ENCODE peak calls at places on chromosomes 11 and 22, in six cellular contexts. One of them, this sample, is unnamed.
A peak's percentile ranks its signal among the peaks of the same experiment; 100 is the strongest.

GRCh38 chr11:30936476-30936875 is 350.3 kb upstream of the MPPED2 start:
- DNase-seq in nephron progenitor cell: no peak
- DNase-seq in heart left ventricle: no peak
- DNase-seq in WTC11: no peak
- DNase-seq in tibial nerve: no peak
- DNase-seq in endothelial cell: no peak
- DNase-seq in this sample: no peak

GRCh38 chr11:128776434-128777284 is 82.8 kb downstream of the FLI1 start:
- DNase-seq in nephron progenitor cell: peak; percentile 78
- DNase-seq in heart left ventricle: peak; percentile 67
- DNase-seq in WTC11: peak; percentile 82
- DNase-seq in tibial nerve: no peak
- DNase-seq in endothelial cell: peak; percentile 49
- DNase-seq in this sample: peak; percentile 50

GRCh38 chr11:128619540-128620305 is 32.4 kb upstream of the ETS1 start:
- DNase-seq in nephron progenitor cell: no peak
- DNase-seq in heart left ventricle: no peak
- DNase-seq in WTC11: no peak
- DNase-seq in tibial nerve: no peak
- DNase-seq in endothelial cell: no peak
- DNase-seq in this sample: no peak

GRCh38 chr11:96154802-96155520 is 188.0 kb downstream of the MAML2 start:
- DNase-seq in nephron progenitor cell: no peak
- DNase-seq in heart left ventricle: no peak
- DNase-seq in WTC11: no peak
- DNase-seq in tibial nerve: no peak
- DNase-seq in endothelial cell: no peak
- DNase-seq in this sample: no peak

GRCh38 chr11:1548221-1549070 is 23.6 kb downstream of the DUSP8 start:
- DNase-seq in nephron progenitor cell: peak; percentile 45
- DNase-seq in heart left ventricle: peak; percentile 84
- DNase-seq in WTC11: peak; percentile 73
- DNase-seq in tibial nerve: no peak
- DNase-seq in endothelial cell: no peak
- DNase-seq in this sample: no peak

GRCh38 chr22:17319541-17319940 is 49.7 kb upstream of the CECR2 start:
- DNase-seq in nephron progenitor cell: no peak
- DNase-seq in heart left ventricle: no peak
- DNase-seq in WTC11: no peak
- DNase-seq in tibial nerve: no peak
- DNase-seq in endothelial cell: no peak
- DNase-seq in this sample: no peak

GRCh38 chr22:36595968-36596367 is 67.0 kb upstream of the EIF3D start:
- DNase-seq in nephron progenitor cell: no peak
- DNase-seq in heart left ventricle: no peak
- DNase-seq in WTC11: no peak
- DNase-seq in tibial nerve: no peak
- DNase-seq in endothelial cell: no peak
- DNase-seq in this sample: no peak

GRCh38 chr11:135027461-135027860 is 615.4 kb upstream of the B3GAT1 start:
- DNase-seq in nephron progenitor cell: peak; percentile 86
- DNase-seq in heart left ventricle: no peak
- DNase-seq in WTC11: peak; percentile 70
- DNase-seq in tibial nerve: no peak
- DNase-seq in endothelial cell: peak; percentile 69
- DNase-seq in this sample: peak; percentile 64

GRCh38 chr11:61850687-61851086 is 22.6 kb downstream of the FADS2 start:
- DNase-seq in nephron progenitor cell: no peak
- DNase-seq in heart left ventricle: no peak
- DNase-seq in WTC11: no peak
- DNase-seq in tibial nerve: no peak
- DNase-seq in endothelial cell: no peak
- DNase-seq in this sample: no peak

GRCh38 chr11:79794057-79794456 is 353.2 kb upstream of the TENM4 start:
- DNase-seq in nephron progenitor cell: no peak
- DNase-seq in heart left ventricle: no peak
- DNase-seq in WTC11: no peak
- DNase-seq in tibial nerve: no peak
- DNase-seq in endothelial cell: no peak
- DNase-seq in this sample: no peak

GRCh38 chr22:39457546-39458442 is 982 bp downstream of the MGAT3 start:
- DNase-seq in nephron progenitor cell: peak; percentile 57
- DNase-seq in heart left ventricle: no peak
- DNase-seq in WTC11: no peak
- DNase-seq in tibial nerve: no peak
- DNase-seq in endothelial cell: no peak
- DNase-seq in this sample: no peak

GRCh38 chr22:36180038-36180880 is 19.7 kb upstream of the APOL3 start:
- DNase-seq in nephron progenitor cell: peak; percentile 84
- DNase-seq in heart left ventricle: peak; percentile 86
- DNase-seq in WTC11: peak; percentile 91
- DNase-seq in tibial nerve: peak; percentile 96
- DNase-seq in endothelial cell: peak; percentile 91
- DNase-seq in this sample: peak; percentile 69

GRCh38 chr11:69471329-69472052 is 10.0 kb upstream of the LINC01488 start:
- DNase-seq in nephron progenitor cell: peak; percentile 55
- DNase-seq in heart left ventricle: no peak
- DNase-seq in WTC11: no peak
- DNase-seq in tibial nerve: no peak
- DNase-seq in endothelial cell: no peak
- DNase-seq in this sample: no peak

GRCh38 chr11:8728566-8728965 is 46.0 kb downstream of the RPL27A start:
- DNase-seq in nephron progenitor cell: no peak
- DNase-seq in heart left ventricle: no peak
- DNase-seq in WTC11: no peak
- DNase-seq in tibial nerve: no peak
- DNase-seq in endothelial cell: no peak
- DNase-seq in this sample: no peak

DNA sequence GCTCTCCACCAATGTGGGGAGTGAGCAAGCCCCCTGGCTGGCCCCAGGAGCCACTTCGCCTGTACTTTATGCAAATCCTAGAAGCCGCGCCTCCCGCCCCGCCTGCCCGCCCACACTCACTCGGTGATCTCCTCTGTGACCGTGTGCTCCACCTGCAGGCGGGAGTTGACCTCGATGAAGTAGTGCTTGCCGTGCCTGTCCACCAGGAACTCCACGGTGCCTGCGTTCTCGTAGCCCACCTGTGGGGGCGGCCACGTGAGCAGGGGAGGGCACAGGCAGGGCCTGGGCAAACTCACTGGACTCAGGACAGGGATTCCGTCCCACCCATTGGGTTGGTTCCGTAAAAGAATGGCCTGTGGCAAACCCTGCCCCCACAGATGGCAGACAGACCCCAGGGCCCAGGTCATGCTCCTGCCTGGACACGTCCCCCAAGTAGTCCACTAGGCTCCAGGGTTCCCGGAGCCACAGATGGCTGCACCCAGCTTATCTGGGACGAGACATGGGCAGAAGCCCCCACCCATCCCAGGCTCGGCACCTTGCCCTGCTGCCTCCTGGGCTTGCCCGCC is 11.9 kb downstream of the LRFN4 start:
- DNase-seq in nephron progenitor cell: peak; percentile 74
- DNase-seq in heart left ventricle: no peak
- DNase-seq in WTC11: peak; percentile 93
- DNase-seq in tibial nerve: no peak
- DNase-seq in endothelial cell: peak; percentile 82
- DNase-seq in this sample: peak; percentile 61
- TF ChIP-seq CTCF in nephron progenitor cell: peak; percentile 52
- TF ChIP-seq CTCF in heart left ventricle: no peak
- TF ChIP-seq CTCF in WTC11: peak; percentile 25
- TF ChIP-seq CTCF in tibial nerve: no peak
- TF ChIP-seq CTCF in endothelial cell: peak; percentile 66
- TF ChIP-seq CTCF in this sample: peak; percentile 61

GRCh38 chr11:110772863-110773262 is 60.6 kb upstream of the ARHGAP20 start:
- DNase-seq in nephron progenitor cell: no peak
- DNase-seq in heart left ventricle: no peak
- DNase-seq in WTC11: no peak
- DNase-seq in tibial nerve: no peak
- DNase-seq in endothelial cell: no peak
- DNase-seq in this sample: no peak

GRCh38 chr11:110776091-110776490 is 63.9 kb upstream of the ARHGAP20 start:
- DNase-seq in nephron progenitor cell: no peak
- DNase-seq in heart left ventricle: no peak
- DNase-seq in WTC11: no peak
- DNase-seq in tibial nerve: peak; percentile 19
- DNase-seq in endothelial cell: no peak
- DNase-seq in this sample: no peak

GRCh38 chr11:110777765-110778164 is 65.5 kb upstream of the ARHGAP20 start:
- DNase-seq in nephron progenitor cell: no peak
- DNase-seq in heart left ventricle: no peak
- DNase-seq in WTC11: no peak
- DNase-seq in tibial nerve: peak; percentile 31
- DNase-seq in endothelial cell: no peak
- DNase-seq in this sample: no peak

GRCh38 chr11:110773442-110773841 is 61.2 kb upstream of the ARHGAP20 start:
- DNase-seq in nephron progenitor cell: no peak
- DNase-seq in heart left ventricle: no peak
- DNase-seq in WTC11: no peak
- DNase-seq in tibial nerve: no peak
- DNase-seq in endothelial cell: no peak
- DNase-seq in this sample: no peak

DNA sequence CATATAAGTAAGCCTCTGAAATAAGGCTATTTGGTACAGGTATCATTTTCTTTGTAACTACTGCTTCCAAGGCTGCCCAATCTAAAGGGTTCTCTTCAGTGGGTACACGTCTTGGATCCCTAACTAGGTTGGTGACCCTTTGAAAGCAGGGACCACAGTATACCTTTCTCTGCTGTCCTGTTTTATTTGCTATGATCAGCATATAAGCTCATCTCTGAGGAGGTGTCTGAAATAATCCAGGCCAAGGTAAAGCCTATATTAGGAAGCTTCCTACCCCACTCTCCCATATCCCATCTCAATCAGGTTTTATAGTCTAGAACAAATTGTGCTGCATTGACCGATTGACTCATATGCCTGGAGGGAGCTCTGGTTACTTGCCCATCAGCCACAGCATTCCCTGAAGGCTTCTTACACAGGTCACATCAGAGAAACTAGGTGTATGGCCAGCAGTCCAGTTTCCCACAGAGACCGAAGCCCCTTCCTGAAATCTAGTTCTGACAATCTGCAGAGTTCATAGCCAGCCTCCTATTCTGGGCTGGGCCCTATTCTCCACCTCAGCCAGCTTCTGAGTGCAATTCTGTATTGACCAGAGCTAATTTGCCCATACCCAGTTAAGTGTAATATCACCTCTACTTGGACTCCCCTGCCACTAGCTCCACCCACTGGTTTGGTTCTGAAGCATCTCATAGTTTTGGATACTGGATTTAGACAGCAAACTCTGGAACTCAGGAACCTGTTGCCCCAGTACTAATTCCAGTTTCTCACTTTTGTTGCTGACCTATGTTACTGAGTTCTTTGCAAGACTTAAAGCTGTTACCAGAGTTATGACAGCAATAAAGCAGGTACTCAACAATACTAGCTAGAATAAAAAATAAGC is 62.1 kb upstream of the ARHGAP20 start:
- DNase-seq in nephron progenitor cell: no peak
- DNase-seq in heart left ventricle: no peak
- DNase-seq in WTC11: no peak
- DNase-seq in tibial nerve: no peak
- DNase-seq in endothelial cell: no peak
- DNase-seq in this sample: no peak
- TF ChIP-seq CTCF in nephron progenitor cell: no peak
- TF ChIP-seq CTCF in heart left ventricle: no peak
- TF ChIP-seq CTCF in WTC11: no peak
- TF ChIP-seq CTCF in tibial nerve: no peak
- TF ChIP-seq CTCF in endothelial cell: no peak
- TF ChIP-seq CTCF in this sample: no peak

DNA sequence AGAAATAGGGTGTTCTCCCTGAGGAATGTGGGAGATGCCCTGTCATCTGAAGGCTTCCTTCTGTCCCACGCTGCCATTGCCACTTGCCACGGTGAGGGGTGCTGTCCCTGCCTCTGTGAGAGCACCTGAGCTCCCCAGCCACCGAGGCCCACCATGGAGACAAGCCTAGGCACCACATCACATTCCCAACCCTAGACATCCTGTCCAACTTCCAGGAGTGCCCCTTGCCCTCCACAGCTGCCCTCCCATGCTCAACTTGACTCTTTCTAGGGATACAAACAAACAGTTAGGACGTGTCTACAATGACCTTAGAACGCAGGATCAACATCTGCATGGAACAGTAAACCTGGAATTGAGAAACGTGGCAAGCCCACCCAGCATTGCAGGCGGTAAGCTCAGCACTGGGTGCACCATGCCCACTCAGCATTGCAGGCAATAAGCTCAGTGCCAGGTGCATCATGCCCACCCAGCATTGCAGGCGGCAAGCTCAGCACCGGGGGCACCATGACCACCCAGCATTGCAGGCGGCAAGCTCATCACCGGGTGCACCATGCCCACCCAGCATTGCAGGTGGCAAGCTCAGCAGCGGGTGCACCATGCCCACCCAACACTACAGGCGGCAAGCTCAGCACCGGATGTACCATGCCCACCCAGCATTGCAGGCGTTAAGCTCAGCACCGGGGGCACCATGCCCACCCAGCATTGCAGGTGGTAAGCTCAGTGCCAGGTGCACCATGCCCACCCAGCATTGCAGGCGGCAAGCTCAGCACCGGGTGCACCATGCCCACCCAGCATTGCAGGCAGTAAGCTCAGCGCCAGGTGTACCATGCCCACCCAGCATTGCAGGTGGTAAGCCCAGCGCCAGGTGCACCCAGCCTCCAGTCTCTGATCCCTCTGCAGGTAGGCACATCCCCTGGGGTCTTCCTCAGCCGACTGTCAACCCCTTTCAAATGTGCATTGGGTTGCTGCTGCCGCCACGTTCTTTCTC is 1463.9 kb downstream of the TBC1D22A start:
- DNase-seq in nephron progenitor cell: no peak
- DNase-seq in heart left ventricle: no peak
- DNase-seq in WTC11: no peak
- DNase-seq in tibial nerve: no peak
- DNase-seq in endothelial cell: no peak
- DNase-seq in this sample: no peak
- TF ChIP-seq CTCF in nephron progenitor cell: no peak
- TF ChIP-seq CTCF in heart left ventricle: no peak
- TF ChIP-seq CTCF in WTC11: no peak
- TF ChIP-seq CTCF in tibial nerve: no peak
- TF ChIP-seq CTCF in endothelial cell: no peak
- TF ChIP-seq CTCF in this sample: no peak

GRCh38 chr11:110172666-110173065 is 79.5 kb downstream of the ZC3H12C start:
- DNase-seq in nephron progenitor cell: no peak
- DNase-seq in heart left ventricle: no peak
- DNase-seq in WTC11: no peak
- DNase-seq in tibial nerve: no peak
- DNase-seq in endothelial cell: no peak
- DNase-seq in this sample: no peak

GRCh38 chr11:110176366-110177056 is 83.3 kb downstream of the ZC3H12C start:
- DNase-seq in nephron progenitor cell: no peak
- DNase-seq in heart left ventricle: no peak
- DNase-seq in WTC11: no peak
- DNase-seq in tibial nerve: no peak
- DNase-seq in endothelial cell: no peak
- DNase-seq in this sample: no peak

GRCh38 chr11:110177057-110177397 is 83.8 kb downstream of the ZC3H12C start:
- DNase-seq in nephron progenitor cell: no peak
- DNase-seq in heart left ventricle: no peak
- DNase-seq in WTC11: no peak
- DNase-seq in tibial nerve: no peak
- DNase-seq in endothelial cell: no peak
- DNase-seq in this sample: no peak

GRCh38 chr11:110174645-110175310 is 81.6 kb downstream of the ZC3H12C start:
- DNase-seq in nephron progenitor cell: no peak
- DNase-seq in heart left ventricle: no peak
- DNase-seq in WTC11: no peak
- DNase-seq in tibial nerve: no peak
- DNase-seq in endothelial cell: no peak
- DNase-seq in this sample: no peak

GRCh38 chr11:110173775-110174644 is 80.8 kb downstream of the ZC3H12C start:
- DNase-seq in nephron progenitor cell: peak; percentile 82
- DNase-seq in heart left ventricle: peak; percentile 60
- DNase-seq in WTC11: peak; percentile 85
- DNase-seq in tibial nerve: peak; percentile 83
- DNase-seq in endothelial cell: peak; percentile 81
- DNase-seq in this sample: peak; percentile 52
- TF ChIP-seq CTCF in nephron progenitor cell: peak; percentile 78
- TF ChIP-seq CTCF in heart left ventricle: peak; percentile 65
- TF ChIP-seq CTCF in WTC11: peak; percentile 66
- TF ChIP-seq CTCF in tibial nerve: peak; percentile 65
- TF ChIP-seq CTCF in endothelial cell: peak; percentile 89
- TF ChIP-seq CTCF in this sample: peak; percentile 91

This sample was measured in progenitor cell of endocrine pancreas.